ENCODE peak calls at places on chromosome 19, in six cellular contexts. One of them, this sample, is unnamed.

GRCh38 chr19:13329766-13330165 is 176.5 kb downstream of the CACNA1A start:
- DNase-seq in hippocampal formation: no peak
- DNase-seq in cerebellum: no peak
- DNase-seq in NCI-H446: no peak
- DNase-seq in activated T-helper 1 cell treated with anti-CD3 and anti-CD28 coated beads, Interleukin-2, amount 50 U/mL, for 16 hours: no peak
- DNase-seq in lower lobe of right lung: no peak
- DNase-seq in this sample: no peak

GRCh38 chr19:18418034-18418724 is 1.0 kb upstream of the SSBP4 start:
- DNase-seq in cerebellum: no peak
- DNase-seq in lower lobe of right lung: peak
- DNase-seq in NCI-H446: no peak
- DNase-seq in hippocampal formation: no peak
- DNase-seq in activated T-helper 1 cell treated with anti-CD3 and anti-CD28 coated beads, Interleukin-2, amount 50 U/mL, for 16 hours: no peak
- DNase-seq in this sample: no peak

GRCh38 chr19:39263912-39264305 is 4.3 kb upstream of the IFNL2 start:
- DNase-seq in hippocampal formation: no peak
- DNase-seq in cerebellum: no peak
- DNase-seq in activated T-helper 1 cell treated with anti-CD3 and anti-CD28 coated beads, Interleukin-2, amount 50 U/mL, for 16 hours: no peak
- DNase-seq in NCI-H446: no peak
- DNase-seq in lower lobe of right lung: no peak
- DNase-seq in this sample: no peak

GRCh38 chr19:12703056-12703455 is 6.6 kb upstream of the FBXW9 start:
- DNase-seq in lower lobe of right lung: no peak
- DNase-seq in activated T-helper 1 cell treated with anti-CD3 and anti-CD28 coated beads, Interleukin-2, amount 50 U/mL, for 16 hours: no peak
- DNase-seq in NCI-H446: peak
- DNase-seq in hippocampal formation: no peak
- DNase-seq in cerebellum: no peak
- DNase-seq in this sample: peak

GRCh38 chr19:1767464-1767933 is 14.2 kb downstream of the ONECUT3 start:
- DNase-seq in activated T-helper 1 cell treated with anti-CD3 and anti-CD28 coated beads, Interleukin-2, amount 50 U/mL, for 16 hours: peak
- DNase-seq in NCI-H446: no peak
- DNase-seq in hippocampal formation: no peak
- DNase-seq in cerebellum: peak
- DNase-seq in lower lobe of right lung: no peak
- DNase-seq in this sample: no peak

GRCh38 chr19:7783991-7784421 is 21.0 kb downstream of the CLEC4M start:
- DNase-seq in cerebellum: peak
- DNase-seq in activated T-helper 1 cell treated with anti-CD3 and anti-CD28 coated beads, Interleukin-2, amount 50 U/mL, for 16 hours: no peak
- DNase-seq in NCI-H446: no peak
- DNase-seq in hippocampal formation: no peak
- DNase-seq in lower lobe of right lung: no peak
- DNase-seq in this sample: no peak

GRCh38 chr19:577439-578392 is 5.3 kb downstream of the BSG start:
- DNase-seq in NCI-H446: no peak
- DNase-seq in lower lobe of right lung: no peak
- DNase-seq in hippocampal formation: no peak
- DNase-seq in activated T-helper 1 cell treated with anti-CD3 and anti-CD28 coated beads, Interleukin-2, amount 50 U/mL, for 16 hours: no peak
- DNase-seq in cerebellum: no peak
- DNase-seq in this sample: no peak

GRCh38 chr19:4539697-4540581 is at the start of gene LRG1:
- DNase-seq in NCI-H446: no peak
- DNase-seq in hippocampal formation: no peak
- DNase-seq in activated T-helper 1 cell treated with anti-CD3 and anti-CD28 coated beads, Interleukin-2, amount 50 U/mL, for 16 hours: no peak
- DNase-seq in lower lobe of right lung: peak
- DNase-seq in cerebellum: no peak
- DNase-seq in this sample: no peak

GRCh38 chr19:5048727-5049553 is 80.0 kb downstream of the KDM4B start:
- DNase-seq in activated T-helper 1 cell treated with anti-CD3 and anti-CD28 coated beads, Interleukin-2, amount 50 U/mL, for 16 hours: no peak
- DNase-seq in NCI-H446: peak
- DNase-seq in hippocampal formation: no peak
- DNase-seq in lower lobe of right lung: no peak
- DNase-seq in cerebellum: no peak
- DNase-seq in this sample: no peak

GRCh38 chr19:45150731-45151725 is 9.8 kb downstream of the NKPD1 start:
- DNase-seq in activated T-helper 1 cell treated with anti-CD3 and anti-CD28 coated beads, Interleukin-2, amount 50 U/mL, for 16 hours: no peak
- DNase-seq in NCI-H446: no peak
- DNase-seq in hippocampal formation: no peak
- DNase-seq in lower lobe of right lung: no peak
- DNase-seq in cerebellum: no peak
- DNase-seq in this sample: no peak

GRCh38 chr19:595326-596262 is 5.9 kb downstream of the HCN2 start:
- DNase-seq in lower lobe of right lung: no peak
- DNase-seq in activated T-helper 1 cell treated with anti-CD3 and anti-CD28 coated beads, Interleukin-2, amount 50 U/mL, for 16 hours: no peak
- DNase-seq in NCI-H446: no peak
- DNase-seq in cerebellum: no peak
- DNase-seq in hippocampal formation: no peak
- DNase-seq in this sample: no peak

GRCh38 chr19:46782355-46783019 is 5.9 kb downstream of the SLC1A5 start:
- DNase-seq in NCI-H446: no peak
- DNase-seq in lower lobe of right lung: no peak
- DNase-seq in cerebellum: no peak
- DNase-seq in activated T-helper 1 cell treated with anti-CD3 and anti-CD28 coated beads, Interleukin-2, amount 50 U/mL, for 16 hours: no peak
- DNase-seq in hippocampal formation: no peak
- DNase-seq in this sample: no peak

GRCh38 chr19:40348961-40349507 is 539 bp downstream of the PLD3 start:
- DNase-seq in activated T-helper 1 cell treated with anti-CD3 and anti-CD28 coated beads, Interleukin-2, amount 50 U/mL, for 16 hours: no peak
- DNase-seq in cerebellum: peak
- DNase-seq in hippocampal formation: no peak
- DNase-seq in lower lobe of right lung: no peak
- DNase-seq in NCI-H446: peak
- DNase-seq in this sample: peak

GRCh38 chr19:313169-313987 is 22.2 kb upstream of the PLPP2 start:
- DNase-seq in cerebellum: no peak
- DNase-seq in hippocampal formation: no peak
- DNase-seq in lower lobe of right lung: no peak
- DNase-seq in activated T-helper 1 cell treated with anti-CD3 and anti-CD28 coated beads, Interleukin-2, amount 50 U/mL, for 16 hours: no peak
- DNase-seq in NCI-H446: no peak
- DNase-seq in this sample: no peak

GRCh38 chr19:24140591-24140990 is 53.6 kb downstream of the ZNF254 start:
- DNase-seq in lower lobe of right lung: no peak
- DNase-seq in NCI-H446: no peak
- DNase-seq in activated T-helper 1 cell treated with anti-CD3 and anti-CD28 coated beads, Interleukin-2, amount 50 U/mL, for 16 hours: no peak
- DNase-seq in cerebellum: no peak
- DNase-seq in hippocampal formation: no peak
- DNase-seq in this sample: no peak

GRCh38 chr19:50214699-50215543 is 11.5 kb downstream of the MYH14 start:
- DNase-seq in cerebellum: no peak
- DNase-seq in activated T-helper 1 cell treated with anti-CD3 and anti-CD28 coated beads, Interleukin-2, amount 50 U/mL, for 16 hours: no peak
- DNase-seq in NCI-H446: no peak
- DNase-seq in hippocampal formation: no peak
- DNase-seq in lower lobe of right lung: peak
- DNase-seq in this sample: no peak

GRCh38 chr19:43465468-43466120 is at the start of gene LYPD3:
- DNase-seq in hippocampal formation: no peak
- DNase-seq in lower lobe of right lung: no peak
- DNase-seq in activated T-helper 1 cell treated with anti-CD3 and anti-CD28 coated beads, Interleukin-2, amount 50 U/mL, for 16 hours: no peak
- DNase-seq in NCI-H446: no peak
- DNase-seq in cerebellum: no peak
- DNase-seq in this sample: no peak

GRCh38 chr19:50301607-50301971 is 27.6 kb downstream of the KCNC3 start:
- DNase-seq in hippocampal formation: no peak
- DNase-seq in cerebellum: no peak
- DNase-seq in lower lobe of right lung: no peak
- DNase-seq in activated T-helper 1 cell treated with anti-CD3 and anti-CD28 coated beads, Interleukin-2, amount 50 U/mL, for 16 hours: no peak
- DNase-seq in NCI-H446: no peak
- DNase-seq in this sample: no peak